ENCODE peak calls at places on chromosomes 2 and 18, in seven cellular contexts. B is uterus; C is GM23338; R is CD4-positive, alpha-beta T cell; W is coronary artery; P is mucosa of descending colon; L is cardiac fibroblast. D is an unnamed sample.

GRCh38 chr2:3522851-3523481 is 3.6 kb upstream of the ADI1 start:
- DNase-seq in B (peak), W (peak), C (no peak), P (no peak), L (peak), R (no peak), D (no peak)

GRCh38 chr2:9002637-9003365 is 683 bp downstream of the MBOAT2 start:
- DNase-seq in L (peak), P (peak), W (no peak), R (no peak), C (peak), B (peak), D (no peak)

GRCh38 chr2:129936334-129936934 is 43.0 kb upstream of the RAB6C start:
- DNase-seq in L (no peak), P (no peak), C (peak), W (no peak), R (peak), B (peak), D (no peak)

GRCh38 chr18:27235218-27235870 is 50.2 kb upstream of the CHST9 start:
- DNase-seq in W (no peak), P (no peak), L (no peak), B (no peak), R (no peak), C (no peak), D (no peak)

GRCh38 chr2:19301706-19302105 is 56.7 kb downstream of the OSR1 start:
- DNase-seq in R (no peak), W (no peak), P (no peak), C (no peak), B (no peak), L (no peak), D (no peak)

GRCh38 chr2:118973542-118973951 is 31.6 kb downstream of the MARCO start:
- DNase-seq in C (no peak), B (no peak), P (no peak), R (no peak), L (peak), W (no peak), D (no peak)

GRCh38 chr2:202848813-202849212 is 22.8 kb downstream of the ICA1L start:
- DNase-seq in R (no peak), B (no peak), W (no peak), L (peak), C (no peak), P (no peak), D (no peak)

GRCh38 chr18:79470547-79470946 is 74.8 kb downstream of the NFATC1 start:
- DNase-seq in L (no peak), R (no peak), B (no peak), C (no peak), W (no peak), P (no peak), D (no peak)

GRCh38 chr2:170341684-170342631 is 164.0 kb downstream of the MYO3B start:
- DNase-seq in B (no peak), R (no peak), W (no peak), C (no peak), L (no peak), P (no peak), D (no peak)

GRCh38 chr2:147846382-147847081 is 1.7 kb downstream of the ACVR2A start:
- DNase-seq in C (no peak), R (no peak), B (no peak), P (no peak), W (no peak), L (no peak), D (no peak)

GRCh38 chr2:78982638-78983330 is 42.7 kb upstream of the REG3G start:
- DNase-seq in R (no peak), P (no peak), L (no peak), B (no peak), C (no peak), W (no peak), D (no peak)

GRCh38 chr18:72235422-72235821 is 308.7 kb downstream of the CBLN2 start:
- DNase-seq in W (no peak), C (no peak), B (no peak), R (no peak), P (no peak), L (no peak), D (no peak)

GRCh38 chr18:42514522-42514921 is 559.5 kb downstream of the PIK3C3 start:
- DNase-seq in P (no peak), B (no peak), L (peak), R (no peak), C (no peak), W (no peak), D (no peak)

GRCh38 chr2:8438476-8438875 is 243.4 kb upstream of the ID2 start:
- DNase-seq in R (no peak), C (no peak), W (no peak), L (no peak), B (no peak), P (no peak), D (no peak)

GRCh38 chr2:207891222-207891844 is 121.6 kb upstream of the FZD5 start:
- DNase-seq in W (no peak), B (no peak), R (no peak), C (no peak), P (no peak), L (no peak), D (no peak)

GRCh38 chr2:188303363-188304031 is 11.8 kb downstream of the GULP1 start:
- DNase-seq in C (peak), R (no peak), P (no peak), W (no peak), L (peak), B (no peak), D (no peak)

GRCh38 chr2:177445223-177445622 is 52.6 kb downstream of the AGPS start:
- DNase-seq in P (no peak), L (no peak), W (no peak), B (no peak), R (no peak), C (no peak), D (no peak)

GRCh38 chr18:9961031-9961430 is 47.2 kb downstream of the VAPA start:
- DNase-seq in P (no peak), C (no peak), W (no peak), L (no peak), B (no peak), R (no peak), D (no peak)

GRCh38 chr2:201420442-201421113 is 30.7 kb downstream of the TRAK2 start:
- DNase-seq in B (no peak), L (peak), W (no peak), C (no peak), P (no peak), R (no peak), D (no peak)

GRCh38 chr2:119082821-119083400 is 75.6 kb downstream of the C1QL2 start:
- DNase-seq in B (no peak), R (no peak), L (no peak), P (no peak), W (no peak), C (no peak), D (no peak)

GRCh38 chr18:35026407-35027061 is 14.7 kb upstream of the MAPRE2 start:
- DNase-seq in W (no peak), P (no peak), C (peak), R (no peak), B (no peak), L (peak), D (no peak)

GRCh38 chr2:204913854-204914464 is 368.7 kb downstream of the PARD3B start:
- DNase-seq in B (no peak), R (no peak), C (peak), L (no peak), W (no peak), P (no peak), D (no peak)

GRCh38 chr18:48477353-48477752 is 61.5 kb upstream of the CTIF start:
- DNase-seq in B (no peak), L (no peak), P (no peak), R (no peak), W (no peak), C (no peak), D (no peak)

GRCh38 chr2:199806179-199806578 is 44.8 kb downstream of the FTCDNL1 start:
- DNase-seq in C (no peak), R (no peak), W (no peak), B (no peak), L (no peak), P (no peak), D (no peak)

GRCh38 chr2:233501198-233502076 is 65.1 kb downstream of the USP40 start:
- DNase-seq in C (no peak), P (no peak), L (peak), B (no peak), R (no peak), W (no peak), D (no peak)

GRCh38 chr2:160970052-160970846 is 190.0 kb upstream of the TANK start:
- DNase-seq in R (no peak), C (peak), P (no peak), L (peak), B (peak), W (no peak), D (no peak)

GRCh38 chr2:120884406-120885290 is 149.0 kb downstream of the GLI2 start:
- DNase-seq in R (no peak), C (no peak), W (no peak), P (no peak), B (no peak), L (no peak), D (no peak)

GRCh38 chr2:110116033-110116710 is 550 bp upstream of the MALL start:
- DNase-seq in L (peak), R (no peak), P (peak), W (no peak), B (no peak), C (peak), D (no peak)

GRCh38 chr2:191230174-191230573 is 15.0 kb upstream of the MYO1B start:
- DNase-seq in L (peak), P (no peak), B (no peak), R (no peak), W (no peak), C (no peak), D (no peak)

GRCh38 chr2:45585267-45585861 is 25.7 kb downstream of the SRBD1 start:
- DNase-seq in B (no peak), W (no peak), L (peak), P (no peak), R (no peak), C (peak), D (no peak)

GRCh38 chr2:5176764-5177163 is 515.4 kb upstream of the SOX11 start:
- DNase-seq in B (no peak), R (no peak), L (peak), W (no peak), C (no peak), P (no peak), D (no peak)

GRCh38 chr18:58847383-58848071 is 17.1 kb upstream of the ZNF532 start:
- DNase-seq in R (no peak), L (no peak), B (no peak), W (no peak), C (peak), P (no peak), D (no peak)

GRCh38 chr2:240299710-240300068 is 135.8 kb upstream of the GPC1 start:
- DNase-seq in B (no peak), C (no peak), R (no peak), P (no peak), L (no peak), W (peak), D (peak)
- TF ChIP-seq CTCF in B (no peak), C (no peak), R (no peak), P (no peak), L (no peak), W (no peak), D (no peak)

GRCh38 chr2:216661639-216662375 is 28.6 kb downstream of the IGFBP2 start:
- DNase-seq in B (no peak), L (no peak), P (no peak), R (no peak), W (no peak), C (no peak), D (no peak)
- TF ChIP-seq CTCF in B (no peak), L (peak), P (no peak), R (no peak), W (no peak), C (no peak), D (no peak)

DNA sequence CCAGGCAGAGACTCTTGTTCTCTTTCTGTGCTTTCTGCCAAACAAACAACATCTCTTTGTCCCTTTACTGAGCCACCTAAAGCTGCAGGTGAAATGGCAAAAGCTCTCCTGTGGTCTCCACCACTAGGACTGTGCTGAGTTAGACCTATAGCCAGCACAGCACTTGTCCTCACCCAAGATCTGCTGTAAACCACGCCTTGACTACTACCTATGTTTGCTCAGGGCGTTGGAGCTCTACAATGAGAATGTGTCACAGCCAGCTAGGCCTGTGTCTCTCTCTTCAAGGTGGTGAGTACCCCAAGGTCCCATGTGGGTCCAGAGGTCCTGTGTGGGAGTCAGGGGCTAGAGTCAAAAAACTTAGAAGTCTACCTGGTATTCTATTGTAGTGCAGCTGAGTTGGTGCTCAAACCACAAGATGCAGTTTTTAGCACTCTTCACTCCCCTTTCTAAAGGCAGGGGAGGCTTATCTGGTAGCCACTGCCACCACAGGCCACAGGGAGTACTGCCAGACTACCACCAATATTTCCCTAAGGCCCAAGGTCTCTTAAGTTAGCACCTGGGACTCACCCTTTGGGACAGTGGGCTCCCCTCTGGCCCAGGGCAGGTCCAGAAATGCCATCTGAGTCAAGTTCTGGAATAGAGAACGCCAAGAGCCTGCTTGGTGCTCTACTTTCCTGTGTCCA is 96.8 kb upstream of the RPRM start:
- DNase-seq in C (peak), W (no peak), L (no peak), P (no peak), R (no peak), B (no peak), D (no peak)
- TF ChIP-seq CTCF in C (peak), W (no peak), L (no peak), P (no peak), R (no peak), B (no peak), D (no peak)

DNA sequence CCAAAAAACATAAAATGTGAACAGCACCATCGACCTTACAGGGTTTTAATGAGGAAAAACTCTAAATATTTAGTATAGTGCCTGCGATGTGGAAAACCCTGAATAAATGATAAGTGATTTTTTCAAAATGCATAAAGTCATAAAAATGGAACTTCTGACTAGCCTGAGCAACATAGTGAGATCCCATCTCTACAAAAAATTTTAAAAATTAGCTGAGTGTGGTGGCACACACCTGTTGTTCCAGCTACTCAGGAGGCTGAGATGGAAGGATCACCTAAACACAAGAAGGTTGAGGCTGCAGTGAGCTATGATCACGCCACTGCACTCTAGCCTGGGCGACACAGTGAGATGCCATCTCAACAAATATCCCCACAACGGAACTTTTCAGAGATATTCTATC is 4.2 kb downstream of the GGCX start:
- DNase-seq in L (no peak), C (no peak), B (no peak), W (no peak), R (no peak), P (no peak), D (no peak)
- TF ChIP-seq CTCF in L (no peak), C (no peak), B (no peak), W (no peak), R (no peak), P (no peak), D (no peak)

GRCh38 chr18:3279201-3280185 is 17.6 kb downstream of the MYL12B start:
- DNase-seq in C (no peak), R (no peak), B (no peak), L (no peak), W (no peak), P (no peak), D (no peak)
- TF ChIP-seq CTCF in C (peak), R (no peak), B (no peak), L (no peak), W (no peak), P (no peak), D (no peak)

D was measured in osteocyte.